ENCODE peak calls at places on chromosomes 16 and 17, in eight cellular contexts. C, O, U, M, P, R, H and S are unnamed samples.

GRCh38 chr16:58755989-58756649 is 22.0 kb upstream of the GOT2 start:
- DNase-seq in U (peak), P (peak), O (peak), R (peak), M (peak), H (peak), C (peak), S (peak)

GRCh38 chr16:23608194-23608593 is 12.1 kb upstream of the NDUFAB1 start:
- DNase-seq in O (no peak), U (no peak), M (no peak), H (peak), P (no peak), C (no peak), R (no peak), S (peak)

GRCh38 chr16:2963611-2964415 is at the start of gene KREMEN2:
- DNase-seq in U (peak), R (peak), H (peak), O (no peak), P (peak), M (peak), C (no peak), S (peak)

GRCh38 chr16:14528306-14528948 is 101.6 kb downstream of the PARN start:
- DNase-seq in U (no peak), M (no peak), C (no peak), H (no peak), P (no peak), R (no peak), O (no peak), S (no peak)

GRCh38 chr16:22634913-22635312 is 124.2 kb downstream of the NPIPB5 start:
- DNase-seq in H (no peak), M (peak), O (no peak), U (no peak), P (no peak), R (no peak), C (no peak), S (no peak)

GRCh38 chr16:74997042-74997491 is 1.8 kb upstream of the ZNRF1 start:
- DNase-seq in O (no peak), C (no peak), R (no peak), H (no peak), P (no peak), U (no peak), M (no peak), S (peak)

GRCh38 chr16:9270941-9271340 is 179.5 kb downstream of the HAPSTR1 start:
- DNase-seq in H (no peak), C (no peak), R (no peak), M (no peak), U (no peak), O (no peak), P (no peak), S (no peak)

GRCh38 chr17:12588531-12588930 is 77.2 kb upstream of the MYOCD start:
- DNase-seq in O (no peak), H (no peak), M (no peak), P (no peak), R (no peak), U (no peak), C (no peak), S (no peak)

GRCh38 chr16:19774024-19774423 is 56.0 kb downstream of the IQCK start:
- DNase-seq in P (no peak), R (no peak), M (no peak), O (no peak), C (no peak), U (no peak), H (no peak), S (no peak)

GRCh38 chr17:27504188-27504995 is 48.1 kb downstream of the KSR1 start:
- DNase-seq in M (no peak), O (no peak), R (no peak), C (no peak), U (no peak), P (no peak), H (no peak), S (no peak)

GRCh38 chr16:1474047-1474446 is 781 bp downstream of the CLCN7 start:
- DNase-seq in R (no peak), U (no peak), C (no peak), H (peak), M (no peak), P (no peak), O (no peak), S (no peak)

GRCh38 chr17:52170963-52171572 is 12.6 kb upstream of the CA10 start:
- DNase-seq in O (no peak), U (peak), R (no peak), C (no peak), P (no peak), H (peak), M (peak), S (peak)

GRCh38 chr16:79272141-79272577 is 328.4 kb downstream of the MAF start:
- DNase-seq in P (peak), U (no peak), H (no peak), C (peak), O (peak), M (no peak), R (no peak), S (no peak)

GRCh38 chr16:87498324-87499188 is 5.7 kb upstream of the ZCCHC14 start:
- DNase-seq in O (no peak), U (no peak), H (no peak), R (no peak), M (no peak), C (no peak), P (no peak), S (no peak)

GRCh38 chr17:59287452-59287851 is 44.0 kb upstream of the YPEL2 start:
- DNase-seq in H (peak), R (no peak), O (peak), U (no peak), M (no peak), C (no peak), P (no peak), S (peak)

GRCh38 chr17:28335959-28336871 is 654 bp downstream of the TNFAIP1 start:
- DNase-seq in U (peak), M (peak), H (peak), P (peak), O (peak), R (no peak), C (no peak), S (peak)

GRCh38 chr17:4073983-4074830 is 68.6 kb downstream of the ZZEF1 start:
- DNase-seq in H (no peak), P (no peak), C (no peak), M (no peak), U (no peak), R (peak), O (no peak), S (no peak)

GRCh38 chr16:89646270-89646669 is 11.2 kb downstream of the CHMP1A start:
- DNase-seq in R (no peak), M (no peak), P (no peak), H (no peak), C (no peak), U (no peak), O (no peak), S (no peak)